ENCODE peak calls at places on chromosome 20, in nine cellular contexts. F is psoas muscle, C is choroid plexus epithelial cell, N is tibial artery, B is OCI-LY7, T is astrocyte of the spinal cord, G is osteoblast, L is GM12865, X is GM06990. P is an unnamed sample.

GRCh38 chr20:61733891-61734732 is 331.6 kb downstream of the TAF4 start:
- DNase-seq in T (no peak), C (no peak), L (no peak), B (no peak), F (peak; percentile 33), X (no peak), N (no peak), G (peak; percentile 69), P (no peak)

GRCh38 chr20:52490715-52491430 is 299.3 kb upstream of the ZFP64 start:
- DNase-seq in F (no peak), T (peak; percentile 85), N (no peak), X (no peak), C (peak; percentile 86), L (no peak), G (no peak), B (no peak), P (no peak)

GRCh38 chr20:13220194-13220856 is 749 bp upstream of the ISM1 start:
- DNase-seq in L (no peak), B (no peak), C (peak; percentile 20), T (peak; percentile 23), F (peak; percentile 76), N (peak; percentile 89), G (peak; percentile 90), X (peak; percentile 14), P (peak; percentile 38)

GRCh38 chr20:18971121-18971520 is 157.5 kb downstream of the SCP2D1 start:
- DNase-seq in X (no peak), F (no peak), N (no peak), G (no peak), C (no peak), L (no peak), T (no peak), B (no peak), P (no peak)

GRCh38 chr20:22575087-22575721 is 9.2 kb downstream of the FOXA2 start:
- DNase-seq in T (no peak), X (peak; percentile 46), N (no peak), C (peak; percentile 7), L (peak; percentile 63), B (no peak), G (no peak), F (no peak), P (no peak)

GRCh38 chr20:3563548-3564177 is 92.8 kb downstream of the ATRN start:
- DNase-seq in N (no peak), C (peak; percentile 79), X (no peak), L (peak; percentile 47), F (no peak), B (peak; percentile 65), G (peak; percentile 62), T (peak; percentile 54), P (peak; percentile 23)

GRCh38 chr20:45552456-45552855 is 5.3 kb upstream of the EPPIN start:
- DNase-seq in F (no peak), B (no peak), G (no peak), N (no peak), T (no peak), C (no peak), X (no peak), L (no peak), P (no peak)

GRCh38 chr20:17044920-17045319 is 181.9 kb upstream of the PCSK2 start:
- DNase-seq in N (no peak), G (no peak), F (no peak), T (no peak), X (no peak), C (no peak), L (no peak), B (no peak), P (no peak)

GRCh38 chr20:47319517-47320252 is 36.8 kb downstream of the ZMYND8 start:
- DNase-seq in X (no peak), N (no peak), B (no peak), T (peak; percentile 85), G (peak; percentile 86), C (peak; percentile 73), F (no peak), L (no peak), P (no peak)

GRCh38 chr20:14861028-14861699 is 523.8 kb upstream of the FLRT3 start:
- DNase-seq in T (no peak), N (no peak), F (no peak), G (no peak), X (no peak), C (no peak), L (no peak), B (no peak), P (no peak)

GRCh38 chr20:59633646-59634045 is 29.3 kb downstream of the PHACTR3 start:
- DNase-seq in G (no peak), C (no peak), N (no peak), T (no peak), F (no peak), L (no peak), X (no peak), B (no peak), P (no peak)

GRCh38 chr20:1415667-1416468 is 23.0 kb upstream of the FKBP1A start:
- DNase-seq in F (no peak), B (no peak), N (no peak), G (peak; percentile 86), T (peak; percentile 91), C (peak; percentile 88), X (no peak), L (no peak), P (no peak)

GRCh38 chr20:6384368-6384767 is 261.5 kb upstream of the FERMT1 start:
- DNase-seq in B (no peak), T (no peak), L (no peak), F (no peak), C (peak; percentile 3), X (no peak), G (no peak), N (no peak), P (no peak)

GRCh38 chr20:6384956-6385355 is 262.1 kb upstream of the FERMT1 start:
- DNase-seq in L (no peak), B (no peak), N (no peak), X (no peak), F (no peak), C (no peak), T (no peak), G (no peak), P (no peak)

DNA sequence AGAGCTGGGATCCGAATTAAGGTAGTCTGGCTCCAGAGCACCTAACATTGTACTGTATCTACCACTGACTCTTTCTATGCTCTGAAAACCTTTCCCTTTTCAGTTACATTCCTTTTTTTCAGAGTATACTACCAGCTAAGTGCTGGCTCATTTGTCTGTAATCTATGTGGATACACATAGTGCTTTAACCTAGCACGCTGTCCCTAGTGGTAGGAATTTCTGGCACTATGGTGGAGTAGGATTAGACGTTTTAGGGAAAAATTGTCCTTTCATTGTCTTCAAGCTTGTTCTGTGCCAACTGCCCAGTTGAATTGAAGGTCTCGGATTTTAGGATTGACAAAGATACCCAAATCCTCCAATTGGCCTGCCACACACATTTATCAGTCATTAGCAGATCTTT is 259.1 kb upstream of the FERMT1 start:
- DNase-seq in F (no peak), B (no peak), N (no peak), G (no peak), T (peak; percentile 7), L (no peak), X (no peak), C (peak; percentile 66), P (no peak)
- TF ChIP-seq CTCF in F (no peak), B (no peak), N (no peak), G (peak; percentile 16), T (peak; percentile 59), L (no peak), X (no peak), C (peak; percentile 71), P (no peak)

DNA sequence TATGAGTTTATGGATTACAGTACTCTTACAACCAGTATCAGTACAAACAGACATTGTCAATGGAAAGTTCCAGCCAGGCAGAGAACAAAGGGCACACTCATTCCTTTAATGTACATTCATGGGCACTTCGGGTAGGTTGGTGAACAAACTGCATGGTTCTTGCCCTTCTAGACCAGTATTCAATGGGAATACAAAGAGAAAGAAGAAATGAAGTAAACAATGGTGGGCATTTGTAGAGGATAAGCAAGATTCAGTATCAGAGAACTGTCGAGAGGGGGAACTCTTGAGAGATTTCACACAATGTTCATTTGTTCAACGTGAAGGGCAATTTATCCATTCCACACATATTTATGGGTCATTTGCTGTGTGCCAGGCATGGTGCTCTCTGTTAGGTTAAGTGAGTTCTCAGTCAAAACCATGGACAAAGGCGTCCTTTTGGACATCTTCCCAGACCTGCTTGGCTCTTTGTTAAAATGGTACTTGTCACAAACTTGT is 714.8 kb downstream of the DHX35 start:
- DNase-seq in G (no peak), N (no peak), X (no peak), B (no peak), F (no peak), C (no peak), T (peak; percentile 13), L (peak; percentile 2), P (peak; percentile 10)
- TF ChIP-seq CTCF in G (peak; percentile 51), N (no peak), X (peak; percentile 56), B (peak; percentile 57), F (no peak), C (no peak), T (peak; percentile 18), L (peak; percentile 33), P (no peak)

DNA sequence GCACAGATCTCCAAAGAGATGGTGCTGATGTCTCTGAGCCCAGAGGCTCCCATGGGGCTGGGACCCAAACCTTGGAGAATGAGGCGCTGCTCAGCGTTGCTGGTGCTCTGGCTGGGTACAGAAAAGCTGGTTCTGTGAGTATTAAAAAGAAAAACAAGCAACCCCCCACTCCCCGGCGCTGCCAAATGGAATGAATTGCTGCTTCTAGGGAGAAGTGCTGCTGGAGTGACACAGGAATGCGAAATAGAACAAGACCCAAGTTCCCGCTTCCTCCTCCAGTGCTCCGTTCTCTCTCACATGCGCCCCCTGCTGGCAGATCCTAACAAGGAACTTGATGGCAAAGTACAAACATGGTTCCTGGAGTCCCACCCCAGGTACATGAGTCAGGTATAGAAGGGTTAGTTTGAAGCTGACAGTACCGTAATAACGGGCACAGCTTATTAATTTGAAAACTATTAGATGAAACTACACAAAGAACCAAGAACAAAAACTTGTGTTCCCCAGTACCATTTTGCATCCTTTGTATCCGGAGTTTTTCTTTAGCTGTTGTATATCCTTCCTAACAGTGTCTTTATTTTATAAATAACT is 2.1 kb upstream of the DDX27 start:
- DNase-seq in N (peak; percentile 94), F (peak; percentile 96), G (peak; percentile 87), X (peak; percentile 38), T (peak; percentile 89), C (peak; percentile 95), L (peak; percentile 93), B (peak; percentile 90), P (peak; percentile 72)
- TF ChIP-seq CTCF in N (peak; percentile 83), F (peak; percentile 91), G (peak; percentile 94), X (peak; percentile 86), T (peak; percentile 90), C (peak; percentile 96), L (peak; percentile 85), B (peak; percentile 98), P (peak; percentile 79)

GRCh38 chr20:57389695-57390603 is 1.2 kb upstream of the RBM38 start:
- DNase-seq in F (peak; percentile 63), C (peak; percentile 36), L (peak; percentile 83), T (no peak), X (peak; percentile 80), B (no peak), N (peak; percentile 64), G (peak; percentile 73), P (peak; percentile 78)
- TF ChIP-seq CTCF in F (no peak), C (no peak), L (no peak), T (no peak), X (no peak), B (peak; percentile 9), N (no peak), G (no peak), P (no peak)

P was measured in GM20000.